ENCODE peak calls at places on chromosome 14, in four cellular contexts. D is foreskin fibroblast, M is adipocyte, T is adrenal gland. A is an unnamed sample.

GRCh38 chr14:99133563-99134332 is 138.2 kb downstream of the BCL11B start:
- DNase-seq in T (no peak), D (no peak), M (no peak), A (peak)

GRCh38 chr14:29043751-29044150 is 277.2 kb downstream of the FOXG1 start:
- DNase-seq in D (no peak), M (no peak), T (no peak), A (no peak)

GRCh38 chr14:23248601-23249000 is 10.9 kb downstream of the RNF212B start:
- DNase-seq in T (no peak), D (no peak), M (no peak), A (no peak)

GRCh38 chr14:68547305-68548193 is 245.3 kb downstream of the ZFP36L1 start:
- DNase-seq in T (no peak), M (peak), D (peak), A (peak)

GRCh38 chr14:59028476-59029202 is 159.8 kb upstream of the DAAM1 start:
- DNase-seq in D (peak), M (peak), T (peak), A (peak)

GRCh38 chr14:50082784-50083466 is 33.4 kb downstream of the VCPKMT start:
- DNase-seq in M (peak), T (no peak), D (no peak), A (peak)

GRCh38 chr14:73723799-73724621 is 9.8 kb upstream of the PNMA1 start:
- DNase-seq in M (peak), T (no peak), D (peak), A (peak)

GRCh38 chr14:74875941-74876913 is at the start of gene PROX2:
- DNase-seq in M (no peak), T (no peak), D (peak), A (no peak)

GRCh38 chr14:56678838-56679237 is 99.2 kb downstream of the TMEM260 start:
- DNase-seq in M (no peak), T (no peak), D (no peak), A (no peak)

GRCh38 chr14:103207038-103207403 is 83.8 kb downstream of the TNFAIP2 start:
- DNase-seq in D (peak), T (peak), M (peak), A (no peak)
- H3K4me3 ChIP-seq in D (peak), T (peak), M (peak), A (no peak)

GRCh38 chr14:100692256-100692655 is 34.4 kb upstream of the DLK1 start:
- DNase-seq in D (no peak), M (no peak), T (no peak), A (no peak)
- H3K4me3 ChIP-seq in D (no peak), M (no peak), T (no peak), A (no peak)

GRCh38 chr14:51862171-51862838 is 1.9 kb downstream of the GNG2 start:
- DNase-seq in T (no peak), M (no peak), D (peak), A (no peak)
- H3K4me3 ChIP-seq in T (no peak), M (peak), D (peak), A (no peak)

GRCh38 chr14:38762436-38762835 is 340.6 kb downstream of the SEC23A start:
- DNase-seq in T (no peak), M (no peak), D (peak), A (no peak)
- H3K4me3 ChIP-seq in T (no peak), M (no peak), D (no peak), A (no peak)